ENCODE peak calls at places on chromosome 21, in six cellular contexts. L, I, X, H, B and T are unnamed samples.

GRCh38 chr21:30935121-30935888 is 53.9 kb upstream of the KRTAP11-1 start:
- ATAC-seq in L (peak; percentile 11), I (no peak), X (no peak), H (peak; percentile 33), B (peak; percentile 41), T (no peak)

GRCh38 chr21:23740463-23740862 is 1866.8 kb downstream of the MRPL39 start:
- ATAC-seq in L (no peak), I (no peak), X (no peak), H (no peak), B (no peak), T (no peak)

GRCh38 chr21:35208117-35208516 is 159.0 kb upstream of the RUNX1 start:
- ATAC-seq in L (no peak), I (no peak), X (no peak), H (peak; percentile 35), B (no peak), T (peak; percentile 26)

GRCh38 chr21:34792504-34793089 is 123.8 kb downstream of the CLIC6 start:
- ATAC-seq in L (no peak), I (no peak), X (no peak), H (no peak), B (peak; percentile 18), T (no peak)

GRCh38 chr21:31346256-31346821 is 2.3 kb upstream of the TIAM1 start:
- ATAC-seq in L (no peak), I (no peak), X (no peak), H (no peak), B (no peak), T (no peak)

GRCh38 chr21:37072239-37072987 is 458 bp downstream of the PIGP start:
- ATAC-seq in L (peak; percentile 89), I (peak; percentile 74), X (peak; percentile 77), H (peak; percentile 85), B (peak; percentile 74), T (peak; percentile 68)

GRCh38 chr21:36141513-36141925 is 6.6 kb downstream of the CBR3 start:
- ATAC-seq in L (peak; percentile 96), I (peak; percentile 98), X (peak; percentile 99), H (peak; percentile 85), B (peak; percentile 99), T (peak; percentile 75)

GRCh38 chr21:33412832-33413519 is 9.8 kb downstream of the IFNGR2 start:
- ATAC-seq in L (peak; percentile 6), I (no peak), X (peak; percentile 33), H (no peak), B (peak; percentile 37), T (no peak)

GRCh38 chr21:26752849-26753248 is 92.4 kb downstream of the ADAMTS1 start:
- ATAC-seq in L (no peak), I (no peak), X (no peak), H (no peak), B (no peak), T (no peak)

GRCh38 chr21:33357177-33357576 is 32.4 kb downstream of the IFNAR1 start:
- ATAC-seq in L (no peak), I (no peak), X (no peak), H (no peak), B (no peak), T (no peak)

GRCh38 chr21:31714741-31715365 is 17.1 kb downstream of the SCAF4 start:
- ATAC-seq in L (no peak), I (no peak), X (no peak), H (no peak), B (no peak), T (no peak)

GRCh38 chr21:39669485-39669884 is 56.7 kb downstream of the B3GALT5 start:
- ATAC-seq in L (no peak), I (no peak), X (no peak), H (no peak), B (no peak), T (no peak)

GRCh38 chr21:44925027-44925755 is 4.5 kb upstream of the ITGB2 start:
- ATAC-seq in L (peak; percentile 38), I (no peak), X (peak; percentile 33), H (no peak), B (no peak), T (no peak)

GRCh38 chr21:44874240-44874496 is 678 bp upstream of the PTTG1IP start:
- ATAC-seq in L (no peak), I (no peak), X (no peak), H (no peak), B (no peak), T (no peak)

GRCh38 chr21:44029460-44030087 is 17.5 kb downstream of the TRAPPC10 start:
- ATAC-seq in L (no peak), I (no peak), X (no peak), H (no peak), B (no peak), T (no peak)

GRCh38 chr21:43632373-43632905 is 26.8 kb downstream of the HSF2BP start:
- ATAC-seq in L (no peak), I (no peak), X (no peak), H (no peak), B (no peak), T (no peak)

GRCh38 chr21:29080454-29080930 is 7.0 kb upstream of the CCT8 start:
- ATAC-seq in L (peak; percentile 58), I (no peak), X (peak; percentile 6), H (no peak), B (peak; percentile 10), T (no peak)

GRCh38 chr21:28397040-28397439 is 595.6 kb downstream of the LTN1 start:
- ATAC-seq in L (no peak), I (no peak), X (no peak), H (no peak), B (no peak), T (no peak)

GRCh38 chr21:42771503-42771805 is 107.9 kb downstream of the WDR4 start:
- ATAC-seq in L (no peak), I (no peak), X (no peak), H (no peak), B (no peak), T (no peak)

GRCh38 chr21:34522284-34522683 is 10.3 kb upstream of the KCNE1 start:
- ATAC-seq in L (no peak), I (no peak), X (peak; percentile 2), H (no peak), B (no peak), T (no peak)

GRCh38 chr21:41100826-41101550 is 67.0 kb upstream of the BACE2 start:
- ATAC-seq in L (no peak), I (no peak), X (no peak), H (no peak), B (no peak), T (no peak)

GRCh38 chr21:32914424-32915070 is 111.2 kb upstream of the OLIG2 start:
- ATAC-seq in L (no peak), I (no peak), X (no peak), H (no peak), B (no peak), T (no peak)

GRCh38 chr21:36959020-36959835 is 7.2 kb downstream of the HLCS start:
- ATAC-seq in L (peak; percentile 21), I (no peak), X (no peak), H (peak; percentile 14), B (peak; percentile 37), T (no peak)

GRCh38 chr21:35663856-35664606 is 396.3 kb downstream of the SETD4 start:
- ATAC-seq in L (no peak), I (no peak), X (no peak), H (no peak), B (peak; percentile 65), T (no peak)

GRCh38 chr21:33332143-33332542 is 7.4 kb downstream of the IFNAR1 start:
- ATAC-seq in L (no peak), I (no peak), X (no peak), H (no peak), B (no peak), T (no peak)

GRCh38 chr21:33824156-33824941 is 91.3 kb downstream of the ATP5PO start:
- ATAC-seq in L (peak; percentile 71), I (no peak), X (peak; percentile 59), H (peak; percentile 39), B (peak; percentile 55), T (no peak)

GRCh38 chr21:36628096-36628495 is 70.8 kb upstream of the SIM2 start:
- ATAC-seq in L (no peak), I (no peak), X (no peak), H (no peak), B (no peak), T (no peak)

GRCh38 chr21:16071761-16072160 is 342.0 kb downstream of the USP25 start:
- ATAC-seq in L (no peak), I (no peak), X (no peak), H (no peak), B (no peak), T (no peak)
- H3K4me3 ChIP-seq in L (no peak overlapping the region), I (no peak overlapping the region), X (no peak overlapping the region), H (no peak overlapping the region), B (no peak overlapping the region), T (no peak overlapping the region)

DNA sequence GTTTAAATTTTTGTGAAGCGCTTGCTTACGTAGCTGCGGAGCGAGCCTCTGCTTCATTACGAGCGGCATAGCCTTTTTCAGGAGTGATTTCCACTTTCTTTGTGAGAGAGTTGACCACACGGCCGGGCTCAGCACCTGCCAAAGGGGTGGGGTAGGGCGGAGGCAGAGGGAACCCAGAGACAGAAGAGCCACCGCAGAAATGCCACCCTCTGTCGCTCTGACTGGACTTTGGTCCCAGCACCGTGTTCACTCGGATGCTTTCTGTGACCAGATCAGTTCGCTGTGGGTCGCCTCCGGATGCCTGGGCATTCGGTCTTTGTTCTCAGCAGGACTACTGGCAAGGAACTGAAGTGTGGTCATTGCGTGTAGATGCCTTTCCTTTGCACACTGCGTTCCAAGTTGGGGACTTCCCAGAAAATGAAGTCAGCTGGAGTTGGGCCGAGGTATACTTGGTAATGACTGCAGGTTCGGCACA is 897 bp downstream of the CHODL start:
- ATAC-seq in L (peak; percentile 40), I (no peak), X (peak; percentile 44), H (peak; percentile 55), B (peak; percentile 20), T (peak; percentile 34)
- H3K4me3 ChIP-seq in L (peak overlapping the region; percentile 43), I (no peak overlapping the region), X (peak overlapping the region; percentile 20), H (peak overlapping the region; percentile 8), B (peak overlapping the region; percentile 39), T (peak overlapping the region; percentile 47)

DNA sequence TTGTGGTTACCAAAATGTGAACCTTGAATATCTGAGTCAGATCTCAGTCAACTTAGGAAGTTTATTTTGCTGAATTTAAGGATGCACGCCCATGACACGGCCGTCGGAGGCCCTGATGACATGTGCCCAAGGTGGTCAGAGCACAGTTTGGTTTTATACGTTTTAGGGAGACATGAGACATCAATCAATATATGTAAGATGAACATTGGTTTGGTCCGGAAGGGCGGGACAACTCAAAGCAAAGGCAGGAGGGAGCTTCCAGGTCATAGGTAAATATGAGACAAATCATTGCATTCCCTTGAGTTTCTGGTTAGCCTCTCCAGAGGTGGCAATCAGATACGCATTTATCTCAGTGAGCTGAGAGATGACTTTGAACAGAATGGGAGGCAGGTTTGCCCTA is 1.0 kb upstream of the PRMT2 start:
- ATAC-seq in L (no peak), I (no peak), X (no peak), H (no peak), B (no peak), T (no peak)
- H3K4me3 ChIP-seq in L (peak overlapping the region; percentile 81), I (no peak overlapping the region), X (peak overlapping the region; percentile 86), H (no peak overlapping the region), B (peak overlapping the region; percentile 96), T (peak overlapping the region; percentile 70)

GRCh38 chr21:46223217-46223616 is 5.4 kb downstream of the LSS start:
- ATAC-seq in L (no peak), I (no peak), X (no peak), H (no peak), B (no peak), T (no peak)

GRCh38 chr21:46228345-46229051 is at the start of gene LSS:
- ATAC-seq in L (peak; percentile 95), I (peak; percentile 93), X (peak; percentile 93), H (peak; percentile 95), B (peak; percentile 96), T (peak; percentile 98)

GRCh38 chr21:46227811-46228344 is 696 bp downstream of the LSS start:
- ATAC-seq in L (peak; percentile 17), I (no peak), X (peak; percentile 25), H (no peak), B (no peak), T (no peak)

GRCh38 chr21:46226920-46227599 is 1.5 kb downstream of the LSS start:
- ATAC-seq in L (peak; percentile 6), I (no peak), X (peak; percentile 29), H (no peak), B (no peak), T (no peak)

GRCh38 chr21:46226146-46226545 is 2.4 kb downstream of the LSS start:
- ATAC-seq in L (no peak), I (no peak), X (no peak), H (no peak), B (no peak), T (no peak)
- H3K4me3 ChIP-seq in L (peak overlapping the region; percentile 88), I (no peak overlapping the region), X (peak overlapping the region; percentile 98), H (peak overlapping the region; percentile 16), B (peak overlapping the region; percentile 93), T (no peak overlapping the region)